ENCODE peak calls at places on chromosome 3, in five cellular contexts. Q is H1, W is HepG2, F is GM12878, X is K562. O is an unnamed sample.

GRCh38 chr3:110246796-110247369 is 824.7 kb upstream of the NECTIN3 start:
- DNase-seq in Q (no peak), W (no peak), F (no peak), X (no peak), O (no peak)

GRCh38 chr3:59709702-59710555 is 660.1 kb upstream of the CFAP20DC start:
- DNase-seq in Q (no peak), W (no peak), F (no peak), X (no peak), O (no peak)

GRCh38 chr3:38479431-38480092 is 16.6 kb upstream of the EXOG start:
- DNase-seq in Q (peak; percentile 25), W (peak; percentile 47), F (no peak), X (peak; percentile 64), O (no peak)

GRCh38 chr3:107897471-107898180 is 193.2 kb downstream of the CD47 start:
- DNase-seq in Q (no peak), W (no peak), F (no peak), X (no peak), O (no peak)

GRCh38 chr3:49353022-49353421 is 5.1 kb downstream of the GPX1 start:
- DNase-seq in Q (no peak), W (no peak), F (no peak), X (no peak), O (no peak)

GRCh38 chr3:194381460-194381875 is 11.9 kb upstream of the LRRC15 start:
- DNase-seq in Q (no peak), W (no peak), F (no peak), X (no peak), O (peak; percentile 38)

GRCh38 chr3:182683335-182684257 is 109.7 kb upstream of the ATP11B start:
- DNase-seq in Q (no peak), W (peak; percentile 48), F (peak; percentile 36), X (peak; percentile 79), O (peak; percentile 51)

GRCh38 chr3:137998643-137999042 is 11.3 kb upstream of the CLDN18 start:
- DNase-seq in Q (no peak), W (no peak), F (no peak), X (no peak), O (no peak)

GRCh38 chr3:38454179-38454883 is 641 bp downstream of the ACVR2B start:
- DNase-seq in Q (no peak), W (no peak), F (no peak), X (peak; percentile 69), O (no peak)

GRCh38 chr3:129571605-129572547 is 28.9 kb downstream of the H1-8 start:
- DNase-seq in Q (no peak), W (no peak), F (no peak), X (no peak), O (no peak)

GRCh38 chr3:37991823-37992222 is 1.2 kb downstream of the VILL start:
- DNase-seq in Q (no peak), W (no peak), F (no peak), X (no peak), O (no peak)

GRCh38 chr3:46935168-46935858 is 41.2 kb downstream of the CCDC12 start:
- DNase-seq in Q (peak; percentile 64), W (peak; percentile 92), F (no peak), X (peak; percentile 86), O (peak; percentile 65)

GRCh38 chr3:43019168-43019765 is 40.2 kb downstream of the GASK1A start:
- DNase-seq in Q (no peak), W (no peak), F (no peak), X (no peak), O (no peak)

GRCh38 chr3:126982125-126982521 is 792 bp upstream of the PLXNA1 start:
- DNase-seq in Q (peak; percentile 23), W (no peak), F (peak; percentile 38), X (peak; percentile 54), O (no peak)

GRCh38 chr3:48847586-48848423 is at the start of gene PRKAR2A:
- DNase-seq in Q (peak; percentile 41), W (peak; percentile 73), F (peak; percentile 62), X (peak; percentile 90), O (peak; percentile 79)

GRCh38 chr3:183428140-183429023 is at the start of gene MCF2L2:
- DNase-seq in Q (no peak), W (no peak), F (no peak), X (peak; percentile 82), O (peak; percentile 16)

GRCh38 chr3:53195602-53196574 is 34.9 kb downstream of the PRKCD start:
- DNase-seq in Q (no peak), W (no peak), F (no peak), X (peak; percentile 66), O (peak; percentile 12)

GRCh38 chr3:43770426-43771103 is 79.8 kb downstream of the ABHD5 start:
- DNase-seq in Q (no peak), W (no peak), F (no peak), X (peak; percentile 92), O (no peak)

GRCh38 chr3:79361748-79362378 is 405.9 kb downstream of the ROBO1 start:
- DNase-seq in Q (no peak), W (peak; percentile 31), F (no peak), X (peak; percentile 14), O (peak; percentile 0)

GRCh38 chr3:10970306-10970979 is 22.1 kb upstream of the SLC6A1 start:
- DNase-seq in Q (no peak), W (no peak), F (no peak), X (no peak), O (no peak)

GRCh38 chr3:63387568-63387967 is 109.5 kb downstream of the SYNPR start:
- DNase-seq in Q (no peak), W (no peak), F (no peak), X (no peak), O (no peak)

GRCh38 chr3:127458698-127459097 is 131.8 kb downstream of the TPRA1 start:
- DNase-seq in Q (no peak), W (no peak), F (no peak), X (peak; percentile 41), O (no peak)

GRCh38 chr3:125240496-125240895 is 27.9 kb upstream of the SLC12A8 start:
- DNase-seq in Q (no peak), W (no peak), F (no peak), X (no peak), O (no peak)

GRCh38 chr3:95923496-95924210 is 890.7 kb upstream of the EPHA6 start:
- DNase-seq in Q (no peak), W (no peak), F (no peak), X (peak; percentile 14), O (no peak)

GRCh38 chr3:182567666-182568065 is 225.6 kb upstream of the ATP11B start:
- DNase-seq in Q (no peak), W (no peak), F (no peak), X (no peak), O (no peak)

GRCh38 chr3:61848885-61849284 is 287.5 kb downstream of the PTPRG start:
- DNase-seq in Q (no peak), W (no peak), F (no peak), X (no peak), O (no peak)

GRCh38 chr3:52978109-52978754 is 67.6 kb downstream of the SFMBT1 start:
- DNase-seq in Q (no peak), W (no peak), F (no peak), X (no peak), O (no peak)

GRCh38 chr3:49217688-49218470 is 46.5 kb downstream of the KLHDC8B start:
- DNase-seq in Q (no peak), W (no peak), F (no peak), X (peak; percentile 11), O (no peak)

GRCh38 chr3:113897373-113897777 is 50.4 kb upstream of the ZDHHC23 start:
- DNase-seq in Q (no peak), W (no peak), F (no peak), X (no peak), O (peak; percentile 3)

DNA sequence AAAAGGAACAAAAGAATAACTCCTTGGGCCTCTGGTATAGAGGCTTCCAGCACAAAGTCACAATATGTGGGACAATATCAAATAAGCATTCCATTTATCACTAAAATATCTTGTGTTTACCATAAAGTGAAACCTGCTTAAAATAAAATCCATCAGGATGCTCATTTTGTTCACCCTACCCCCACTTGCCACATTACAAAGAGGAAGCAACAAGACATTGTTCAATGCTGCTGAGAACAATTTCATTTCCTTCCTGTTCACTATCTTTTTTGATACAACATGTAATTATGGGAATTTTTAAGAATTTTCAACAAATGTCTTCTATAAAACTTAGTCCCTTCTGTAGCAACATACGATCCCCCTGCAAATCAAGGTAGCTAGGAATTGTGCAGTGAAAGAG is 35.0 kb upstream of the GPR160 start:
- DNase-seq in Q (no peak), W (no peak), F (no peak), X (no peak), O (no peak)
- TF ChIP-seq RAD21 in Q (no peak), W (no peak), F (no peak), X (no peak), O (no peak)

GRCh38 chr3:27615555-27615954 is 106.6 kb downstream of the EOMES start:
- DNase-seq in Q (no peak), W (no peak), F (no peak), X (no peak), O (no peak)

GRCh38 chr3:27613846-27614500 is 108.2 kb downstream of the EOMES start:
- DNase-seq in Q (no peak), W (no peak), F (peak; percentile 13), X (no peak), O (no peak)

GRCh38 chr3:27617552-27617951 is 104.6 kb downstream of the EOMES start:
- DNase-seq in Q (no peak), W (no peak), F (no peak), X (no peak), O (no peak)

GRCh38 chr3:27616031-27616430 is 106.1 kb downstream of the EOMES start:
- DNase-seq in Q (no peak), W (no peak), F (no peak), X (no peak), O (no peak)

DNA sequence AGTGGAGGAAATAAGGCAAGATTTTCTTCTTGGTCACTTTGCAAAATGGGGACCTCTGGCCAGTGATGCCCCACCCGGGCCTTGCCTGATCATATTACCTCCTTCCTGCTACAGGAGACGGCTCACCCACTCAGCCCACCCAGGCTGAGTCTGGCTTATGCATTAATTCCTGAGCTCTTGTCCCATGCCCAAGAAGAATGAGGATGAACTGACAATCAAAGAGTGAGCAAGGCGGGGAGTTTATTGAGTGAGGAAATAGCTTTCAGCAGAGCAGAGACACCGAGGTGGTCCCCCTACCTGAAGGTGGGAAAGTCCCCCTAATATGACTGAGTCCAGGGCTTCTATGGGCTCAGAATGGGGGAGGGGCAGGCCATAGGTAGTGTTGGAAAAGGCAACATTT is 107.5 kb downstream of the EOMES start:
- DNase-seq in Q (no peak), W (no peak), F (no peak), X (no peak), O (no peak)
- TF ChIP-seq SP1 in Q (no peak), W (no peak), F (no peak), X (no peak), O (no peak)

GRCh38 chr3:4959180-4959579 is 20.1 kb upstream of the BHLHE40 start:
- DNase-seq in Q (no peak), W (no peak), F (no peak), X (no peak), O (no peak)
- TF ChIP-seq RAD21 in Q (no peak), W (no peak), F (no peak), X (no peak), O (no peak)

GRCh38 chr3:70702132-70702531 is 389.7 kb upstream of the MDFIC2 start:
- DNase-seq in Q (no peak), W (no peak), F (no peak), X (no peak), O (no peak)

GRCh38 chr3:70703305-70704102 is 391.1 kb upstream of the MDFIC2 start:
- DNase-seq in Q (no peak), W (no peak), F (no peak), X (no peak), O (no peak)
- TF ChIP-seq SP1 in Q (no peak), W (no peak), F (no peak), X (no peak), O (no peak)